ENCODE peak calls at places on chromosomes 12 and 14, in eight cellular contexts. One of them, this sample, is unnamed.

GRCh38 chr12:68451261-68452091 is 119.3 kb upstream of the MDM1 start:
- DNase-seq in GM23248: peak; percentile 85
- DNase-seq in heart left ventricle: peak; percentile 47
- DNase-seq in OCI-LY7: no peak
- DNase-seq in MM.1S: peak; percentile 66
- DNase-seq in stomach: peak; percentile 29
- DNase-seq in CD8-positive, alpha-beta T cell: peak; percentile 56
- DNase-seq in psoas muscle: no peak
- DNase-seq in this sample: peak; percentile 78

GRCh38 chr12:89038831-89039509 is 313.3 kb downstream of the DUSP6 start:
- DNase-seq in stomach: no peak
- DNase-seq in psoas muscle: peak; percentile 12
- DNase-seq in GM23248: no peak
- DNase-seq in heart left ventricle: no peak
- DNase-seq in MM.1S: no peak
- DNase-seq in CD8-positive, alpha-beta T cell: no peak
- DNase-seq in OCI-LY7: no peak
- DNase-seq in this sample: no peak

GRCh38 chr14:92560106-92560865 is 46.7 kb downstream of the RIN3 start:
- DNase-seq in heart left ventricle: no peak
- DNase-seq in stomach: no peak
- DNase-seq in GM23248: no peak
- DNase-seq in MM.1S: no peak
- DNase-seq in CD8-positive, alpha-beta T cell: no peak
- DNase-seq in OCI-LY7: no peak
- DNase-seq in psoas muscle: no peak
- DNase-seq in this sample: peak; percentile 73

GRCh38 chr12:91181053-91181452 is 1.6 kb downstream of the DCN start:
- DNase-seq in heart left ventricle: no peak
- DNase-seq in CD8-positive, alpha-beta T cell: no peak
- DNase-seq in OCI-LY7: no peak
- DNase-seq in stomach: no peak
- DNase-seq in GM23248: peak; percentile 18
- DNase-seq in MM.1S: no peak
- DNase-seq in psoas muscle: no peak
- DNase-seq in this sample: no peak

GRCh38 chr14:31992051-31992450 is 85.1 kb upstream of the ARHGAP5 start:
- DNase-seq in psoas muscle: no peak
- DNase-seq in MM.1S: no peak
- DNase-seq in heart left ventricle: no peak
- DNase-seq in CD8-positive, alpha-beta T cell: no peak
- DNase-seq in stomach: no peak
- DNase-seq in OCI-LY7: no peak
- DNase-seq in GM23248: peak; percentile 85
- DNase-seq in this sample: no peak

GRCh38 chr12:63994704-63995103 is 150.2 kb downstream of the SRGAP1 start:
- DNase-seq in psoas muscle: no peak
- DNase-seq in stomach: no peak
- DNase-seq in MM.1S: no peak
- DNase-seq in heart left ventricle: no peak
- DNase-seq in CD8-positive, alpha-beta T cell: no peak
- DNase-seq in GM23248: peak; percentile 76
- DNase-seq in OCI-LY7: no peak
- DNase-seq in this sample: no peak

GRCh38 chr12:48157016-48157888 is at the start of gene ASB8:
- DNase-seq in MM.1S: peak; percentile 99
- DNase-seq in CD8-positive, alpha-beta T cell: peak; percentile 99
- DNase-seq in GM23248: peak; percentile 99
- DNase-seq in stomach: peak; percentile 99
- DNase-seq in heart left ventricle: peak; percentile 100
- DNase-seq in OCI-LY7: peak; percentile 99
- DNase-seq in psoas muscle: peak; percentile 100
- DNase-seq in this sample: peak; percentile 97

GRCh38 chr12:91984571-91984970 is 161.1 kb downstream of the BTG1 start:
- DNase-seq in MM.1S: no peak
- DNase-seq in stomach: no peak
- DNase-seq in CD8-positive, alpha-beta T cell: no peak
- DNase-seq in OCI-LY7: no peak
- DNase-seq in GM23248: peak; percentile 50
- DNase-seq in heart left ventricle: no peak
- DNase-seq in psoas muscle: no peak
- DNase-seq in this sample: no peak

GRCh38 chr12:84803661-84804060 is 108.9 kb downstream of the SLC6A15 start:
- DNase-seq in heart left ventricle: no peak
- DNase-seq in CD8-positive, alpha-beta T cell: no peak
- DNase-seq in MM.1S: no peak
- DNase-seq in GM23248: no peak
- DNase-seq in OCI-LY7: no peak
- DNase-seq in psoas muscle: no peak
- DNase-seq in stomach: no peak
- DNase-seq in this sample: no peak

GRCh38 chr14:63713765-63714164 is 14.1 kb downstream of the SGPP1 start:
- DNase-seq in stomach: no peak
- DNase-seq in psoas muscle: no peak
- DNase-seq in GM23248: peak; percentile 86
- DNase-seq in OCI-LY7: no peak
- DNase-seq in heart left ventricle: no peak
- DNase-seq in MM.1S: no peak
- DNase-seq in CD8-positive, alpha-beta T cell: no peak
- DNase-seq in this sample: no peak

GRCh38 chr14:24353551-24354529 is 14.0 kb upstream of the RIPK3 start:
- DNase-seq in CD8-positive, alpha-beta T cell: no peak
- DNase-seq in psoas muscle: no peak
- DNase-seq in stomach: no peak
- DNase-seq in OCI-LY7: no peak
- DNase-seq in heart left ventricle: no peak
- DNase-seq in GM23248: peak; percentile 79
- DNase-seq in MM.1S: no peak
- DNase-seq in this sample: no peak

GRCh38 chr12:7729683-7730195 is 17.4 kb downstream of the CLEC4C start:
- DNase-seq in OCI-LY7: no peak
- DNase-seq in MM.1S: no peak
- DNase-seq in CD8-positive, alpha-beta T cell: no peak
- DNase-seq in stomach: no peak
- DNase-seq in heart left ventricle: no peak
- DNase-seq in psoas muscle: no peak
- DNase-seq in GM23248: no peak
- DNase-seq in this sample: no peak

GRCh38 chr12:9607816-9608215 is at the start of gene KLRB1:
- DNase-seq in GM23248: no peak
- DNase-seq in psoas muscle: no peak
- DNase-seq in stomach: no peak
- DNase-seq in OCI-LY7: no peak
- DNase-seq in MM.1S: no peak
- DNase-seq in heart left ventricle: no peak
- DNase-seq in CD8-positive, alpha-beta T cell: no peak
- DNase-seq in this sample: no peak

GRCh38 chr14:65164068-65164824 is 61.9 kb upstream of the MAX start:
- DNase-seq in GM23248: peak; percentile 70
- DNase-seq in MM.1S: peak; percentile 31
- DNase-seq in OCI-LY7: peak; percentile 79
- DNase-seq in heart left ventricle: no peak
- DNase-seq in CD8-positive, alpha-beta T cell: no peak
- DNase-seq in psoas muscle: no peak
- DNase-seq in stomach: no peak
- DNase-seq in this sample: no peak

GRCh38 chr12:124057691-124058090 is 84.7 kb downstream of the ZNF664 start:
- DNase-seq in psoas muscle: no peak
- DNase-seq in OCI-LY7: no peak
- DNase-seq in MM.1S: no peak
- DNase-seq in stomach: no peak
- DNase-seq in CD8-positive, alpha-beta T cell: no peak
- DNase-seq in GM23248: no peak
- DNase-seq in heart left ventricle: no peak
- DNase-seq in this sample: no peak

GRCh38 chr14:23578560-23579310 is at the start of gene JPH4:
- DNase-seq in GM23248: no peak
- DNase-seq in MM.1S: no peak
- DNase-seq in stomach: peak; percentile 9
- DNase-seq in CD8-positive, alpha-beta T cell: peak; percentile 43
- DNase-seq in OCI-LY7: no peak
- DNase-seq in psoas muscle: no peak
- DNase-seq in heart left ventricle: no peak
- DNase-seq in this sample: no peak

GRCh38 chr14:53875337-53875897 is 81.2 kb downstream of the BMP4 start:
- DNase-seq in heart left ventricle: no peak
- DNase-seq in OCI-LY7: no peak
- DNase-seq in stomach: no peak
- DNase-seq in GM23248: no peak
- DNase-seq in MM.1S: no peak
- DNase-seq in CD8-positive, alpha-beta T cell: no peak
- DNase-seq in psoas muscle: no peak
- DNase-seq in this sample: no peak

GRCh38 chr12:58888131-58888783 is 32.0 kb downstream of the LRIG3 start:
- DNase-seq in stomach: peak; percentile 37
- DNase-seq in heart left ventricle: peak; percentile 70
- DNase-seq in MM.1S: no peak
- DNase-seq in psoas muscle: peak; percentile 58
- DNase-seq in CD8-positive, alpha-beta T cell: no peak
- DNase-seq in GM23248: peak; percentile 74
- DNase-seq in OCI-LY7: no peak
- DNase-seq in this sample: no peak

GRCh38 chr12:67698711-67699603 is 50.4 kb downstream of the DYRK2 start:
- DNase-seq in CD8-positive, alpha-beta T cell: peak; percentile 65
- DNase-seq in psoas muscle: no peak
- DNase-seq in MM.1S: peak; percentile 94
- DNase-seq in OCI-LY7: peak; percentile 88
- DNase-seq in heart left ventricle: no peak
- DNase-seq in stomach: no peak
- DNase-seq in GM23248: peak; percentile 90
- DNase-seq in this sample: no peak

GRCh38 chr12:101733166-101733565 is 6.1 kb downstream of the SYCP3 start:
- DNase-seq in OCI-LY7: no peak
- DNase-seq in psoas muscle: no peak
- DNase-seq in stomach: no peak
- DNase-seq in CD8-positive, alpha-beta T cell: no peak
- DNase-seq in heart left ventricle: no peak
- DNase-seq in MM.1S: no peak
- DNase-seq in GM23248: no peak
- DNase-seq in this sample: no peak

GRCh38 chr14:96502621-96503251 is 554 bp downstream of the PAPOLA start:
- DNase-seq in GM23248: peak; percentile 68
- DNase-seq in OCI-LY7: peak; percentile 74
- DNase-seq in CD8-positive, alpha-beta T cell: peak; percentile 56
- DNase-seq in MM.1S: peak; percentile 8
- DNase-seq in psoas muscle: peak; percentile 79
- DNase-seq in stomach: peak; percentile 59
- DNase-seq in heart left ventricle: peak; percentile 59
- DNase-seq in this sample: no peak

DNA sequence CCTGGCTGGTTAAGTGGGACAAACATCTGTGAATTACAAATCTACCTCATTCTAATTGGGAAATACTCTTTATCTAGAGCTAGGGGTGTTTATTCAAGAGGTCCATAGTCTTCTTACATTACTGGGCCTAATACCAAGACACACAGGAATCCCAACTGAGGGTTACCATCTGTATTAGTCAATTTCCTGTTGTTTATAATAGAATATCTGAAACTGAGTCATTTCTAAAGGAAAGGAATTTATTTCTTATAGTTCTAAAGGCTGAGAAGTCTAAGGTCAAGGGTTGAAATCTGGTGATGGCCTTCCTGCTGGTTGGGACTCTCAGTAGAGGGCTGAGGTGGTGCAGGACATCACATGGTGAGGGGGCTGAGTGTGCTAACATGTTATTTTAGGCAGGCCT is 36.0 kb downstream of the RTRAF start:
- DNase-seq in psoas muscle: no peak
- DNase-seq in stomach: no peak
- DNase-seq in GM23248: peak; percentile 90
- DNase-seq in OCI-LY7: no peak
- DNase-seq in MM.1S: no peak
- DNase-seq in CD8-positive, alpha-beta T cell: no peak
- DNase-seq in heart left ventricle: no peak
- DNase-seq in this sample: no peak
- H3K27ac ChIP-seq in psoas muscle: no peak overlapping the region
- H3K27ac ChIP-seq in stomach: peak overlapping the region; percentile 55
- H3K27ac ChIP-seq in GM23248: peak overlapping the region; percentile 78
- H3K27ac ChIP-seq in OCI-LY7: no peak overlapping the region
- H3K27ac ChIP-seq in MM.1S: no peak overlapping the region
- H3K27ac ChIP-seq in CD8-positive, alpha-beta T cell: no peak overlapping the region
- H3K27ac ChIP-seq in heart left ventricle: peak overlapping the region; percentile 64
- H3K27ac ChIP-seq in this sample: no peak overlapping the region

GRCh38 chr12:115172521-115172920 is 488.5 kb upstream of the TBX3 start:
- DNase-seq in stomach: no peak
- DNase-seq in OCI-LY7: no peak
- DNase-seq in CD8-positive, alpha-beta T cell: no peak
- DNase-seq in MM.1S: no peak
- DNase-seq in heart left ventricle: no peak
- DNase-seq in GM23248: peak; percentile 60
- DNase-seq in psoas muscle: no peak
- DNase-seq in this sample: no peak

GRCh38 chr12:115163710-115164109 is 479.7 kb upstream of the TBX3 start:
- DNase-seq in CD8-positive, alpha-beta T cell: no peak
- DNase-seq in OCI-LY7: no peak
- DNase-seq in stomach: no peak
- DNase-seq in GM23248: no peak
- DNase-seq in psoas muscle: no peak
- DNase-seq in MM.1S: no peak
- DNase-seq in heart left ventricle: no peak
- DNase-seq in this sample: no peak

GRCh38 chr12:115166698-115167315 is 482.8 kb upstream of the TBX3 start:
- DNase-seq in CD8-positive, alpha-beta T cell: no peak
- DNase-seq in MM.1S: no peak
- DNase-seq in heart left ventricle: no peak
- DNase-seq in OCI-LY7: no peak
- DNase-seq in stomach: no peak
- DNase-seq in GM23248: no peak
- DNase-seq in psoas muscle: no peak
- DNase-seq in this sample: no peak
- H3K27ac ChIP-seq in CD8-positive, alpha-beta T cell: no peak overlapping the region
- H3K27ac ChIP-seq in MM.1S: no peak overlapping the region
- H3K27ac ChIP-seq in heart left ventricle: no peak overlapping the region
- H3K27ac ChIP-seq in OCI-LY7: no peak overlapping the region
- H3K27ac ChIP-seq in stomach: no peak overlapping the region
- H3K27ac ChIP-seq in GM23248: no peak overlapping the region
- H3K27ac ChIP-seq in psoas muscle: no peak overlapping the region
- H3K27ac ChIP-seq in this sample: no peak overlapping the region

GRCh38 chr14:73757876-73758391 is 43.8 kb upstream of the PNMA1 start:
- DNase-seq in OCI-LY7: no peak
- DNase-seq in MM.1S: no peak
- DNase-seq in stomach: no peak
- DNase-seq in GM23248: peak; percentile 37
- DNase-seq in heart left ventricle: peak; percentile 36
- DNase-seq in CD8-positive, alpha-beta T cell: no peak
- DNase-seq in psoas muscle: no peak
- DNase-seq in this sample: no peak
- H3K27ac ChIP-seq in OCI-LY7: peak overlapping the region; percentile 88
- H3K27ac ChIP-seq in MM.1S: no peak overlapping the region
- H3K27ac ChIP-seq in stomach: peak overlapping the region; percentile 100
- H3K27ac ChIP-seq in GM23248: peak overlapping the region; percentile 94
- H3K27ac ChIP-seq in heart left ventricle: peak overlapping the region; percentile 98
- H3K27ac ChIP-seq in CD8-positive, alpha-beta T cell: peak overlapping the region; percentile 69
- H3K27ac ChIP-seq in psoas muscle: peak overlapping the region; percentile 96
- H3K27ac ChIP-seq in this sample: peak overlapping the region; percentile 90

DNA sequence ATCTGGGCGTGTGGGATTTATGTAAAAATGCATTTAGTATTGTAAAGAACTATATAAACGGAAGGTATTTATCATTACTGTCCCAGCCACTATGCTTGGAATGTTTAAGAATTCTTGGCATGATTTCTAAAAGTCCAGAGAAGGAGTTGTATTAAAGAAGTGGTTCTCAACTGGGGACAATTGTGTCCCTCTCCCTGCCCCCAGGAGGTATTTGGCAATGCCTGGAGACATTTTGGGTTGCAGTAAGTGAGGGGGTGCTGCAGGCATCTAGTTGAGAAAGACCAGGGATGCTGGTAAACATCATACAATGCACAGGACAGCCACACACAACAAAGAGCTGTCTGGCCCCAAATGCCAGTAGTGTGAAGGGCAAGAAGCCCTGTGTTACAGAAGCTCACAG is 7.2 kb downstream of the SLC38A1 start:
- DNase-seq in OCI-LY7: no peak
- DNase-seq in MM.1S: no peak
- DNase-seq in psoas muscle: no peak
- DNase-seq in GM23248: peak; percentile 2
- DNase-seq in CD8-positive, alpha-beta T cell: no peak
- DNase-seq in heart left ventricle: no peak
- DNase-seq in stomach: no peak
- DNase-seq in this sample: no peak
- H3K27ac ChIP-seq in OCI-LY7: no peak overlapping the region
- H3K27ac ChIP-seq in MM.1S: no peak overlapping the region
- H3K27ac ChIP-seq in psoas muscle: no peak overlapping the region
- H3K27ac ChIP-seq in GM23248: no peak overlapping the region
- H3K27ac ChIP-seq in CD8-positive, alpha-beta T cell: no peak overlapping the region
- H3K27ac ChIP-seq in heart left ventricle: peak overlapping the region; percentile 41
- H3K27ac ChIP-seq in stomach: no peak overlapping the region
- H3K27ac ChIP-seq in this sample: peak overlapping the region; percentile 59